ENCODE peak calls at places on chromosome 15, in ten cellular contexts. Y, V, X, I, U, Z, W, J, E and N are unnamed samples.

GRCh38 chr15:95018888-95019545 is 787.7 kb downstream of the MCTP2 start:
- DNase-seq in Y (no peak), V (no peak), U (peak; percentile 10), E (no peak), J (no peak), W (peak; percentile 52), X (no peak), I (no peak), Z (no peak), N (no peak)

GRCh38 chr15:59158701-59159034 is 48.0 kb upstream of the LDHAL6B start:
- DNase-seq in V (peak; percentile 83), W (no peak), Y (no peak), E (peak; percentile 79), X (no peak), I (no peak), U (no peak), J (no peak), Z (no peak), N (no peak)

GRCh38 chr15:39243396-39243795 is 337.5 kb upstream of the THBS1 start:
- DNase-seq in E (no peak), X (no peak), U (no peak), Z (no peak), J (no peak), W (no peak), Y (no peak), V (no peak), I (no peak), N (no peak)

GRCh38 chr15:86077070-86077469 is 2.6 kb upstream of the AGBL1 start:
- DNase-seq in Y (no peak), V (no peak), U (no peak), W (no peak), Z (no peak), E (no peak), I (peak; percentile 38), X (no peak), J (no peak), N (no peak)

GRCh38 chr15:43517354-43518072 is at the start of gene MAP1A:
- DNase-seq in Y (no peak), V (no peak), W (no peak), E (no peak), U (no peak), Z (peak; percentile 69), X (no peak), J (no peak), I (peak; percentile 82), N (no peak)

GRCh38 chr15:73889053-73889452 is 15.7 kb downstream of the TBC1D21 start:
- DNase-seq in Y (no peak), Z (no peak), X (no peak), W (no peak), I (no peak), J (no peak), V (no peak), E (no peak), U (no peak), N (no peak)

GRCh38 chr15:101071651-101072050 is 152.5 kb downstream of the LRRK1 start:
- DNase-seq in V (no peak), I (no peak), U (no peak), Y (no peak), W (no peak), Z (no peak), E (no peak), J (no peak), X (no peak), N (no peak)

GRCh38 chr15:56058986-56059385 is 65.6 kb upstream of the NEDD4 start:
- DNase-seq in I (peak; percentile 43), E (no peak), U (no peak), Y (no peak), J (no peak), X (no peak), W (no peak), Z (no peak), V (no peak), N (no peak)

GRCh38 chr15:93141373-93141790 is 52.4 kb upstream of the RGMA start:
- DNase-seq in I (no peak), W (no peak), V (no peak), J (no peak), Y (peak; percentile 52), E (no peak), Z (no peak), X (no peak), U (peak; percentile 26), N (no peak)

GRCh38 chr15:62549345-62549970 is 384.4 kb upstream of the C2CD4B start:
- DNase-seq in Z (no peak), J (no peak), W (no peak), I (peak; percentile 66), X (peak; percentile 29), V (no peak), U (peak; percentile 39), Y (no peak), E (no peak), N (no peak)

GRCh38 chr15:89814112-89814742 is 425 bp downstream of the ANPEP start:
- DNase-seq in I (no peak), E (no peak), X (no peak), W (no peak), Y (no peak), V (no peak), J (peak; percentile 53), Z (no peak), U (no peak), N (no peak)

GRCh38 chr15:59170295-59170881 is 36.3 kb upstream of the LDHAL6B start:
- DNase-seq in J (peak; percentile 63), I (no peak), Z (peak; percentile 28), E (peak; percentile 47), X (no peak), U (no peak), W (no peak), Y (no peak), V (peak; percentile 88), N (peak; percentile 98)

GRCh38 chr15:77864211-77865105 is 213.1 kb downstream of the TBC1D2B start:
- DNase-seq in J (peak; percentile 41), V (no peak), Y (no peak), X (no peak), E (peak; percentile 27), I (no peak), Z (no peak), U (no peak), W (no peak), N (no peak)

GRCh38 chr15:88894348-88894818 is 961 bp downstream of the HAPLN3 start:
- DNase-seq in I (peak; percentile 81), Y (peak; percentile 90), U (peak; percentile 76), Z (no peak), V (peak; percentile 44), J (peak; percentile 81), W (no peak), X (no peak), E (peak; percentile 62), N (no peak)

GRCh38 chr15:58587481-58587880 is 155.7 kb downstream of the LIPC start:
- DNase-seq in W (no peak), V (no peak), J (no peak), X (no peak), U (no peak), Y (no peak), Z (no peak), E (no peak), I (no peak), N (no peak)

GRCh38 chr15:23694592-23694991 is 7.5 kb upstream of the NDN start:
- DNase-seq in Z (no peak), J (no peak), Y (no peak), V (no peak), X (no peak), W (no peak), E (no peak), I (no peak), U (no peak), N (no peak)

GRCh38 chr15:47339800-47340575 is 377.3 kb upstream of the SEMA6D start:
- DNase-seq in V (no peak), U (no peak), J (no peak), W (no peak), Z (no peak), E (no peak), I (no peak), X (no peak), Y (no peak), N (no peak)

GRCh38 chr15:48250640-48251076 is 44.6 kb downstream of the SLC12A1 start:
- DNase-seq in W (peak; percentile 42), J (no peak), U (peak; percentile 80), V (peak; percentile 25), Y (no peak), E (no peak), Z (peak; percentile 30), X (peak; percentile 51), I (peak; percentile 60), N (peak; percentile 65)

GRCh38 chr15:46556559-46556958 is 921.7 kb downstream of the SQOR start:
- DNase-seq in J (no peak), U (no peak), X (no peak), W (no peak), I (no peak), V (no peak), E (no peak), Z (no peak), Y (no peak), N (no peak)

DNA sequence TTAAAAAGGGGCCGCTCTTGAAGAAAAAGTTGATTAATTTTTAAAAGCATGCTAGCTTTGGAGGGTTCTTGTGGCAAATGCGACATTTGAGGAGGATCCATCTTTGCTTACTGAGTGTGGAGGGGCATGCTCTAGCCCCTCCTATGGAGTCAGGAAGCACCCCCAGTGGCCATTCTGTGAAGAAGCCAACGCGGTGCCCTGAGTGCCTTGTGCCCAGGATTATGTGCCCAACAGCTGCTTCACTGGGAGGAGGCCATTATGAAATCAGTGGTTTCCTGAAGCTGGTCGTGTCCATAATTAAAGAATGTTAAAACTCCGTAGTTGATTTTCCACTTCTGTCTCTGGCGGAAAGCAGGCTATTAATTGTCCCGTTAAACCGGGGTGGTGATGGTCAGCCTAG is 69.1 kb upstream of the TNFAIP8L3 start:
- DNase-seq in Z (no peak), I (no peak), Y (no peak), V (no peak), X (no peak), U (no peak), W (no peak), J (no peak), E (no peak), N (no peak)
- H3K4me3 ChIP-seq in Z (no peak overlapping the region), I (no peak overlapping the region), Y (no peak overlapping the region), V (no peak overlapping the region), X (no peak overlapping the region), U (no peak overlapping the region), W (no peak overlapping the region), J (no peak overlapping the region), E (no peak overlapping the region), N (no peak overlapping the region)

GRCh38 chr15:87660494-87661129 is 595.9 kb downstream of the NTRK3 start:
- DNase-seq in E (no peak), Z (no peak), V (no peak), Y (no peak), J (no peak), W (no peak), X (no peak), U (no peak), I (no peak), N (no peak)
- TF ChIP-seq CTCF in E (no peak), Z (no peak), V (no peak), Y (no peak), J (no peak), W (peak; percentile 25), X (no peak), U (no peak), I (no peak), N (no peak)

GRCh38 chr15:96336643-96337353 is 6.3 kb downstream of the NR2F2 start:
- DNase-seq in U (no peak), V (peak; percentile 75), J (no peak), W (no peak), I (no peak), Y (no peak), E (peak; percentile 42), X (no peak), Z (no peak), N (no peak)
- H3K4me3 ChIP-seq in U (no peak overlapping the region), V (peak overlapping the region; percentile 76), J (no peak overlapping the region), W (peak overlapping the region; percentile 75), I (no peak overlapping the region), Y (no peak overlapping the region), E (peak overlapping the region; percentile 57), X (no peak overlapping the region), Z (peak overlapping the region; percentile 46), N (peak overlapping the region; percentile 95)

GRCh38 chr15:70210538-70210937 is 112.8 kb upstream of the TLE3 start:
- DNase-seq in X (no peak), I (peak; percentile 23), E (no peak), W (no peak), Z (no peak), V (no peak), U (peak; percentile 20), J (no peak), Y (no peak), N (no peak)
- TF ChIP-seq CTCF in X (no peak), I (peak; percentile 37), E (no peak), W (peak; percentile 9), Z (no peak), V (no peak), U (no peak), J (no peak), Y (no peak), N (peak; percentile 5)